ENCODE peak calls at places on chromosomes 12 and 14, in six cellular contexts. One of them, this sample, is unnamed.

GRCh38 chr12:19744760-19745218 is 305.5 kb downstream of the AEBP2 start:
- DNase-seq in non-pigmented ciliary epithelial cell: peak
- DNase-seq in NCI-H1417 treated with DMSO at 0.1 percent for 48 hours: no peak
- DNase-seq in neural crest cell: no peak
- DNase-seq in PC-9: no peak
- DNase-seq in hypothalamus: no peak
- DNase-seq in this sample: peak

GRCh38 chr12:70486588-70486987 is 120.5 kb downstream of the KCNMB4 start:
- DNase-seq in PC-9: no peak
- DNase-seq in non-pigmented ciliary epithelial cell: no peak
- DNase-seq in NCI-H1417 treated with DMSO at 0.1 percent for 48 hours: no peak
- DNase-seq in hypothalamus: no peak
- DNase-seq in neural crest cell: no peak
- DNase-seq in this sample: no peak

GRCh38 chr12:484096-484495 is 24.4 kb downstream of the B4GALNT3 start:
- DNase-seq in PC-9: no peak
- DNase-seq in hypothalamus: no peak
- DNase-seq in NCI-H1417 treated with DMSO at 0.1 percent for 48 hours: no peak
- DNase-seq in non-pigmented ciliary epithelial cell: no peak
- DNase-seq in neural crest cell: no peak
- DNase-seq in this sample: no peak

GRCh38 chr14:69048456-69048855 is 69.4 kb upstream of the ACTN1 start:
- DNase-seq in hypothalamus: no peak
- DNase-seq in NCI-H1417 treated with DMSO at 0.1 percent for 48 hours: no peak
- DNase-seq in PC-9: peak
- DNase-seq in non-pigmented ciliary epithelial cell: no peak
- DNase-seq in neural crest cell: no peak
- DNase-seq in this sample: no peak

GRCh38 chr12:23880988-23881387 is 68.5 kb downstream of the SOX5 start:
- DNase-seq in neural crest cell: no peak
- DNase-seq in non-pigmented ciliary epithelial cell: no peak
- DNase-seq in PC-9: no peak
- DNase-seq in NCI-H1417 treated with DMSO at 0.1 percent for 48 hours: no peak
- DNase-seq in hypothalamus: no peak
- DNase-seq in this sample: no peak

GRCh38 chr14:93748208-93749080 is 39.8 kb downstream of the PRIMA1 start:
- DNase-seq in NCI-H1417 treated with DMSO at 0.1 percent for 48 hours: no peak
- DNase-seq in hypothalamus: no peak
- DNase-seq in neural crest cell: no peak
- DNase-seq in non-pigmented ciliary epithelial cell: no peak
- DNase-seq in PC-9: no peak
- DNase-seq in this sample: no peak

GRCh38 chr12:52580496-52580895 is 6.9 kb upstream of the KRT74 start:
- DNase-seq in neural crest cell: no peak
- DNase-seq in PC-9: no peak
- DNase-seq in hypothalamus: no peak
- DNase-seq in non-pigmented ciliary epithelial cell: no peak
- DNase-seq in NCI-H1417 treated with DMSO at 0.1 percent for 48 hours: no peak
- DNase-seq in this sample: no peak

GRCh38 chr12:69919565-69919964 is 94.5 kb downstream of the MYRFL start:
- DNase-seq in non-pigmented ciliary epithelial cell: no peak
- DNase-seq in NCI-H1417 treated with DMSO at 0.1 percent for 48 hours: no peak
- DNase-seq in neural crest cell: no peak
- DNase-seq in PC-9: no peak
- DNase-seq in hypothalamus: no peak
- DNase-seq in this sample: no peak

GRCh38 chr12:26611598-26611997 is 221.4 kb downstream of the ITPR2 start:
- DNase-seq in non-pigmented ciliary epithelial cell: no peak
- DNase-seq in hypothalamus: no peak
- DNase-seq in neural crest cell: no peak
- DNase-seq in NCI-H1417 treated with DMSO at 0.1 percent for 48 hours: no peak
- DNase-seq in PC-9: no peak
- DNase-seq in this sample: no peak

GRCh38 chr12:54018608-54018984 is 9.6 kb upstream of the HOXC6 start:
- DNase-seq in hypothalamus: no peak
- DNase-seq in neural crest cell: no peak
- DNase-seq in NCI-H1417 treated with DMSO at 0.1 percent for 48 hours: no peak
- DNase-seq in non-pigmented ciliary epithelial cell: no peak
- DNase-seq in PC-9: no peak
- DNase-seq in this sample: no peak

GRCh38 chr14:93811020-93811419 is 22.7 kb upstream of the PRIMA1 start:
- DNase-seq in PC-9: no peak
- DNase-seq in neural crest cell: no peak
- DNase-seq in hypothalamus: no peak
- DNase-seq in NCI-H1417 treated with DMSO at 0.1 percent for 48 hours: no peak
- DNase-seq in non-pigmented ciliary epithelial cell: no peak
- DNase-seq in this sample: no peak

GRCh38 chr14:56207626-56208297 is 89.6 kb downstream of the PELI2 start:
- DNase-seq in PC-9: no peak
- DNase-seq in hypothalamus: no peak
- DNase-seq in neural crest cell: no peak
- DNase-seq in non-pigmented ciliary epithelial cell: no peak
- DNase-seq in NCI-H1417 treated with DMSO at 0.1 percent for 48 hours: no peak
- DNase-seq in this sample: no peak

GRCh38 chr12:65501093-65501621 is 222.7 kb downstream of the MSRB3 start:
- DNase-seq in hypothalamus: no peak
- DNase-seq in non-pigmented ciliary epithelial cell: no peak
- DNase-seq in NCI-H1417 treated with DMSO at 0.1 percent for 48 hours: no peak
- DNase-seq in neural crest cell: no peak
- DNase-seq in PC-9: no peak
- DNase-seq in this sample: no peak

GRCh38 chr12:96687719-96688118 is 198.3 kb downstream of the CFAP54 start:
- DNase-seq in hypothalamus: no peak
- DNase-seq in non-pigmented ciliary epithelial cell: no peak
- DNase-seq in PC-9: no peak
- DNase-seq in NCI-H1417 treated with DMSO at 0.1 percent for 48 hours: no peak
- DNase-seq in neural crest cell: no peak
- DNase-seq in this sample: no peak

GRCh38 chr12:78062781-78063180 is 232.1 kb downstream of the NAV3 start:
- DNase-seq in NCI-H1417 treated with DMSO at 0.1 percent for 48 hours: no peak
- DNase-seq in hypothalamus: no peak
- DNase-seq in PC-9: no peak
- DNase-seq in neural crest cell: no peak
- DNase-seq in non-pigmented ciliary epithelial cell: peak
- DNase-seq in this sample: no peak

GRCh38 chr12:105048315-105048714 is 35.9 kb downstream of the ALDH1L2 start:
- DNase-seq in NCI-H1417 treated with DMSO at 0.1 percent for 48 hours: no peak
- DNase-seq in non-pigmented ciliary epithelial cell: no peak
- DNase-seq in PC-9: no peak
- DNase-seq in neural crest cell: no peak
- DNase-seq in hypothalamus: no peak
- DNase-seq in this sample: no peak

GRCh38 chr12:58420496-58420895 is 479.1 kb downstream of the ATP23 start:
- DNase-seq in PC-9: peak
- DNase-seq in non-pigmented ciliary epithelial cell: no peak
- DNase-seq in hypothalamus: no peak
- DNase-seq in neural crest cell: no peak
- DNase-seq in NCI-H1417 treated with DMSO at 0.1 percent for 48 hours: no peak
- DNase-seq in this sample: no peak

GRCh38 chr12:95790025-95790911 is at the start of gene NTN4:
- DNase-seq in NCI-H1417 treated with DMSO at 0.1 percent for 48 hours: no peak
- DNase-seq in neural crest cell: peak
- DNase-seq in hypothalamus: no peak
- DNase-seq in non-pigmented ciliary epithelial cell: no peak
- DNase-seq in PC-9: no peak
- DNase-seq in this sample: no peak

GRCh38 chr14:61652526-61653262 is 42.6 kb upstream of the HIF1A start:
- DNase-seq in NCI-H1417 treated with DMSO at 0.1 percent for 48 hours: no peak
- DNase-seq in PC-9: no peak
- DNase-seq in hypothalamus: no peak
- DNase-seq in non-pigmented ciliary epithelial cell: no peak
- DNase-seq in neural crest cell: no peak
- DNase-seq in this sample: no peak

GRCh38 chr12:31117203-31118011 is 43.7 kb downstream of the DDX11 start:
- DNase-seq in NCI-H1417 treated with DMSO at 0.1 percent for 48 hours: no peak
- DNase-seq in neural crest cell: peak
- DNase-seq in hypothalamus: no peak
- DNase-seq in non-pigmented ciliary epithelial cell: no peak
- DNase-seq in PC-9: no peak
- DNase-seq in this sample: peak

GRCh38 chr12:130981947-130982346 is 28.2 kb downstream of the ADGRD1 start:
- DNase-seq in hypothalamus: no peak
- DNase-seq in PC-9: no peak
- DNase-seq in neural crest cell: no peak
- DNase-seq in NCI-H1417 treated with DMSO at 0.1 percent for 48 hours: no peak
- DNase-seq in non-pigmented ciliary epithelial cell: no peak
- DNase-seq in this sample: no peak

GRCh38 chr12:64826234-64826633 is 1.8 kb downstream of the TBC1D30 start:
- DNase-seq in PC-9: no peak
- DNase-seq in hypothalamus: no peak
- DNase-seq in non-pigmented ciliary epithelial cell: peak
- DNase-seq in NCI-H1417 treated with DMSO at 0.1 percent for 48 hours: no peak
- DNase-seq in neural crest cell: peak
- DNase-seq in this sample: peak

GRCh38 chr12:80837342-80837978 is 100.3 kb downstream of the LIN7A start:
- DNase-seq in hypothalamus: no peak
- DNase-seq in neural crest cell: peak
- DNase-seq in non-pigmented ciliary epithelial cell: peak
- DNase-seq in NCI-H1417 treated with DMSO at 0.1 percent for 48 hours: no peak
- DNase-seq in PC-9: no peak
- DNase-seq in this sample: peak

GRCh38 chr12:21527451-21528180 is 1.5 kb downstream of the SPX start:
- DNase-seq in NCI-H1417 treated with DMSO at 0.1 percent for 48 hours: peak
- DNase-seq in neural crest cell: peak
- DNase-seq in PC-9: no peak
- DNase-seq in non-pigmented ciliary epithelial cell: no peak
- DNase-seq in hypothalamus: peak
- DNase-seq in this sample: peak

This sample was measured in NCI-H2081 treated with DMSO at 0.1 percent for 48 hours.